ENCODE peak calls at places on chromosome 10, in six cellular contexts. One of them, this sample, is unnamed.

GRCh38 chr10:62248465-62248864 is 20.2 kb downstream of the RTKN2 start:
- DNase-seq in heart left ventricle: no peak
- DNase-seq in memory B cell: no peak
- DNase-seq in fibroblast of lung: peak; percentile 56
- DNase-seq in activated naive CD4-positive, alpha-beta T cell treated with anti-CD3 and anti-CD28 coated beads for 36 hours: no peak
- DNase-seq in frontal cortex: no peak
- DNase-seq in this sample: no peak

GRCh38 chr10:123573236-123574147 is 92.7 kb upstream of the GPR26 start:
- DNase-seq in heart left ventricle: no peak
- DNase-seq in memory B cell: peak; percentile 20
- DNase-seq in fibroblast of lung: no peak
- DNase-seq in activated naive CD4-positive, alpha-beta T cell treated with anti-CD3 and anti-CD28 coated beads for 36 hours: peak; percentile 55
- DNase-seq in frontal cortex: no peak
- DNase-seq in this sample: peak; percentile 62

GRCh38 chr10:77889277-77889903 is 37.2 kb downstream of the DLG5 start:
- DNase-seq in heart left ventricle: no peak
- DNase-seq in memory B cell: no peak
- DNase-seq in fibroblast of lung: no peak
- DNase-seq in activated naive CD4-positive, alpha-beta T cell treated with anti-CD3 and anti-CD28 coated beads for 36 hours: no peak
- DNase-seq in frontal cortex: peak; percentile 24
- DNase-seq in this sample: no peak

GRCh38 chr10:58996866-58997265 is 179.6 kb upstream of the PHYHIPL start:
- DNase-seq in heart left ventricle: no peak
- DNase-seq in memory B cell: no peak
- DNase-seq in fibroblast of lung: no peak
- DNase-seq in activated naive CD4-positive, alpha-beta T cell treated with anti-CD3 and anti-CD28 coated beads for 36 hours: no peak
- DNase-seq in frontal cortex: no peak
- DNase-seq in this sample: no peak

GRCh38 chr10:31645786-31646185 is 282.8 kb downstream of the ARHGAP12 start:
- DNase-seq in heart left ventricle: no peak
- DNase-seq in memory B cell: no peak
- DNase-seq in fibroblast of lung: no peak
- DNase-seq in activated naive CD4-positive, alpha-beta T cell treated with anti-CD3 and anti-CD28 coated beads for 36 hours: no peak
- DNase-seq in frontal cortex: no peak
- DNase-seq in this sample: no peak

GRCh38 chr10:88256013-88256680 is 327.0 kb downstream of the RNLS start:
- DNase-seq in heart left ventricle: peak; percentile 80
- DNase-seq in memory B cell: no peak
- DNase-seq in fibroblast of lung: peak; percentile 65
- DNase-seq in activated naive CD4-positive, alpha-beta T cell treated with anti-CD3 and anti-CD28 coated beads for 36 hours: no peak
- DNase-seq in frontal cortex: no peak
- DNase-seq in this sample: no peak

GRCh38 chr10:29344073-29344820 is 55.4 kb downstream of the LYZL1 start:
- DNase-seq in heart left ventricle: peak; percentile 22
- DNase-seq in memory B cell: no peak
- DNase-seq in fibroblast of lung: no peak
- DNase-seq in activated naive CD4-positive, alpha-beta T cell treated with anti-CD3 and anti-CD28 coated beads for 36 hours: no peak
- DNase-seq in frontal cortex: no peak
- DNase-seq in this sample: no peak

GRCh38 chr10:51663086-51663485 is 36.3 kb downstream of the CSTF2T start:
- DNase-seq in heart left ventricle: no peak
- DNase-seq in memory B cell: no peak
- DNase-seq in fibroblast of lung: no peak
- DNase-seq in activated naive CD4-positive, alpha-beta T cell treated with anti-CD3 and anti-CD28 coated beads for 36 hours: no peak
- DNase-seq in frontal cortex: no peak
- DNase-seq in this sample: no peak

GRCh38 chr10:30756896-30757295 is 127.3 kb upstream of the LYZL2 start:
- DNase-seq in heart left ventricle: no peak
- DNase-seq in memory B cell: no peak
- DNase-seq in fibroblast of lung: no peak
- DNase-seq in activated naive CD4-positive, alpha-beta T cell treated with anti-CD3 and anti-CD28 coated beads for 36 hours: no peak
- DNase-seq in frontal cortex: no peak
- DNase-seq in this sample: no peak

GRCh38 chr10:62724465-62724864 is 80.1 kb upstream of the ADO start:
- DNase-seq in heart left ventricle: no peak
- DNase-seq in memory B cell: no peak
- DNase-seq in fibroblast of lung: no peak
- DNase-seq in activated naive CD4-positive, alpha-beta T cell treated with anti-CD3 and anti-CD28 coated beads for 36 hours: peak; percentile 14
- DNase-seq in frontal cortex: no peak
- DNase-seq in this sample: peak; percentile 19

GRCh38 chr10:69800109-69800508 is 1.6 kb upstream of the COL13A1 start:
- DNase-seq in heart left ventricle: peak; percentile 44
- DNase-seq in memory B cell: no peak
- DNase-seq in fibroblast of lung: peak; percentile 79
- DNase-seq in activated naive CD4-positive, alpha-beta T cell treated with anti-CD3 and anti-CD28 coated beads for 36 hours: peak; percentile 37
- DNase-seq in frontal cortex: no peak
- DNase-seq in this sample: peak; percentile 24

GRCh38 chr10:102782698-102783540 is 39.2 kb downstream of the WBP1L start:
- DNase-seq in heart left ventricle: peak; percentile 63
- DNase-seq in memory B cell: no peak
- DNase-seq in fibroblast of lung: peak; percentile 96
- DNase-seq in activated naive CD4-positive, alpha-beta T cell treated with anti-CD3 and anti-CD28 coated beads for 36 hours: no peak
- DNase-seq in frontal cortex: no peak
- DNase-seq in this sample: no peak

GRCh38 chr10:87659571-87660483 is at the start of gene PAPSS2:
- DNase-seq in heart left ventricle: peak; percentile 70
- DNase-seq in memory B cell: no peak
- DNase-seq in fibroblast of lung: peak; percentile 63
- DNase-seq in activated naive CD4-positive, alpha-beta T cell treated with anti-CD3 and anti-CD28 coated beads for 36 hours: peak; percentile 27
- DNase-seq in frontal cortex: peak; percentile 46
- DNase-seq in this sample: peak; percentile 25

This sample was measured in activated CD8-positive, alpha-beta T cell treated with anti-CD3 and anti-CD28 coated beads for 36 hours.